ENCODE peak calls at places on chromosome 1, in nine cellular contexts. M, V, X, D, J, R, N, T and O are unnamed samples.

GRCh38 chr1:226964068-226964425 is 24.0 kb downstream of the COQ8A start:
- DNase-seq in M (no peak), V (no peak), X (no peak), D (no peak), J (no peak), R (no peak), N (no peak), T (no peak), O (no peak)

GRCh38 chr1:75543705-75544104 is 67.2 kb downstream of the SLC44A5 start:
- DNase-seq in M (no peak), V (no peak), X (no peak), D (no peak), J (no peak), R (no peak), N (no peak), T (no peak), O (no peak)

GRCh38 chr1:162951553-162952315 is 90.8 kb upstream of the CCDC190 start:
- DNase-seq in M (no peak), V (no peak), X (peak; percentile 53), D (peak; percentile 23), J (peak; percentile 23), R (peak; percentile 57), N (no peak), T (no peak), O (peak; percentile 12)

GRCh38 chr1:44693159-44693558 is 18.6 kb downstream of the ARMH1 start:
- DNase-seq in M (no peak), V (no peak), X (no peak), D (no peak), J (no peak), R (peak; percentile 37), N (no peak), T (no peak), O (no peak)

GRCh38 chr1:221813887-221814286 is 72.0 kb upstream of the DUSP10 start:
- DNase-seq in M (no peak), V (no peak), X (no peak), D (peak; percentile 17), J (no peak), R (no peak), N (no peak), T (no peak), O (no peak)

GRCh38 chr1:12434174-12434573 is 183.8 kb downstream of the DHRS3 start:
- DNase-seq in M (no peak), V (no peak), X (peak; percentile 76), D (peak; percentile 93), J (peak; percentile 72), R (peak; percentile 76), N (peak; percentile 72), T (peak; percentile 60), O (no peak)

GRCh38 chr1:228212415-228212965 is 4.6 kb downstream of the OBSCN start:
- DNase-seq in M (no peak), V (no peak), X (no peak), D (no peak), J (no peak), R (no peak), N (no peak), T (no peak), O (no peak)

GRCh38 chr1:162279099-162279498 is 97.6 kb downstream of the SPATA46 start:
- DNase-seq in M (no peak), V (no peak), X (no peak), D (peak; percentile 34), J (no peak), R (no peak), N (no peak), T (no peak), O (no peak)

GRCh38 chr1:234479866-234480265 is 887 bp upstream of the TARBP1 start:
- DNase-seq in M (no peak), V (no peak), X (no peak), D (no peak), J (no peak), R (no peak), N (no peak), T (no peak), O (no peak)

GRCh38 chr1:22776051-22776611 is 65.5 kb downstream of the EPHB2 start:
- DNase-seq in M (no peak), V (no peak), X (no peak), D (no peak), J (no peak), R (no peak), N (peak; percentile 41), T (no peak), O (no peak)

GRCh38 chr1:162997499-162998285 is 71.5 kb upstream of the RGS4 start:
- DNase-seq in M (no peak), V (no peak), X (no peak), D (peak; percentile 73), J (no peak), R (no peak), N (no peak), T (no peak), O (no peak)

GRCh38 chr1:220372451-220372850 is 100.2 kb upstream of the RAB3GAP2 start:
- DNase-seq in M (no peak), V (no peak), X (no peak), D (no peak), J (no peak), R (no peak), N (no peak), T (no peak), O (no peak)

GRCh38 chr1:220368352-220369265 is 96.4 kb upstream of the RAB3GAP2 start:
- DNase-seq in M (no peak), V (no peak), X (no peak), D (peak; percentile 25), J (peak; percentile 37), R (peak; percentile 48), N (no peak), T (no peak), O (no peak)

GRCh38 chr1:220369511-220369910 is 97.3 kb upstream of the RAB3GAP2 start:
- DNase-seq in M (no peak), V (no peak), X (no peak), D (no peak), J (no peak), R (no peak), N (no peak), T (no peak), O (no peak)

GRCh38 chr1:220370041-220370700 is 97.9 kb upstream of the RAB3GAP2 start:
- DNase-seq in M (no peak), V (no peak), X (no peak), D (peak; percentile 65), J (peak; percentile 37), R (no peak), N (peak; percentile 93), T (no peak), O (no peak)

GRCh38 chr1:220371324-220371723 is 99.1 kb upstream of the RAB3GAP2 start:
- DNase-seq in M (no peak), V (no peak), X (no peak), D (no peak), J (no peak), R (peak; percentile 24), N (no peak), T (no peak), O (no peak)
- TF ChIP-seq CTCF in M (no peak), V (no peak), X (no peak), D (no peak), J (no peak), R (no peak), N (no peak), T (no peak), O (peak; percentile 33)

GRCh38 chr1:61091455-61091854 is 9.1 kb downstream of the NFIA start:
- DNase-seq in M (no peak), V (no peak), X (no peak), D (no peak), J (no peak), R (no peak), N (no peak), T (no peak), O (no peak)

GRCh38 chr1:61095127-61095812 is 12.9 kb downstream of the NFIA start:
- DNase-seq in M (no peak), V (no peak), X (no peak), D (no peak), J (no peak), R (no peak), N (no peak), T (no peak), O (no peak)

GRCh38 chr1:61092643-61093042 is 10.3 kb downstream of the NFIA start:
- DNase-seq in M (no peak), V (no peak), X (no peak), D (no peak), J (no peak), R (no peak), N (no peak), T (no peak), O (no peak)

GRCh38 chr1:61094677-61095076 is 12.3 kb downstream of the NFIA start:
- DNase-seq in M (no peak), V (no peak), X (no peak), D (no peak), J (no peak), R (no peak), N (no peak), T (no peak), O (no peak)

GRCh38 chr1:61093525-61094137 is 11.3 kb downstream of the NFIA start:
- DNase-seq in M (no peak), V (no peak), X (no peak), D (no peak), J (peak; percentile 49), R (no peak), N (peak; percentile 55), T (no peak), O (no peak)
- H3K4me3 ChIP-seq in M (no peak overlapping the region), V (no peak overlapping the region), X (no peak overlapping the region), D (no peak overlapping the region), J (no peak overlapping the region), R (no peak overlapping the region), N (peak overlapping the region; percentile 1), T (no peak overlapping the region), O (no peak overlapping the region)

DNA sequence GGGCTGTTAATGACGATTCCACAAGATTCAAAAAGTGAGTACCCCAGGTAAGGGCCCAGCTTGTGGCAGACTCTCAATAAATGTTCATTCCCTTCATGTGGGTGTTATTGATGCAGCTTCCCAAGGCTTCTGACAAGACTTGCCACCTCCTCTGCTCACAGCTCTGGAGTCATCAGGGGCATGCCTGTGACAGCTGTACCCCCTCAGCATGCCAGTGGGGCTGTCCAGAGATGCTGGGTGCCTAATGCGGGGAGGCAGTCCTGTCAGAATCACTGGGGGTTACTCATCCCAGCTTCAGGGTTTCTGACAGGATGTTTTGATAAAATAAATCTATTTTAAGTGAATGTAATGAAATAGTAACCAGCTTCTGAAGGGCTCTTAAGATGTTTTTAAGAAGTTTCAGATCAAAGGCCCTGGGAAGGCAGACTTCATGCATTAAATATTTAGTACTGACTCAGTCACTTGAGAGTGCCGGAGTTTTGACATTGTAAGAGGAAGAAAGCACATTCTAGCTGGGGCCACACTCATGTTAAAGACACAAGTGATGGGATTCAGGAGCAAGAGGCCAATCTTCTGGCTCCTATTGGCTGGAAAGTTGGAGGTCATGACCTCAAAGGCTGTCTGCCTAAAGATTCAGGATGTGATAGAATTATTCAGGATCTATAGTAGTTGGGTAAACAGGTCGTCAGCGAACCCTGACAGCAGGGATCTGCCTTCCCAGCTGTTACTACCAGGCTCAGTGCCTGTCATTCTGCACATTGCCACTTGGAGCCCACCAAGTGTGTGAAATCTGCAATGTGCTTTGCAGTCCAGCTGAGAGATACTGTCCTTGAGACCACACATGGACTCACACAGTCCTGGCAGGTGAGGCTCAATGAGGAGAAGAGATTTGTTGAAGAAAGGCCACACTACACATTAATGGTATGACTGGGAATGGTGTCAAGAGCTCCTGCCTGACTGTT is 239.6 kb upstream of the BEND5 start:
- DNase-seq in M (no peak), V (no peak), X (no peak), D (no peak), J (no peak), R (no peak), N (no peak), T (no peak), O (no peak)
- TF ChIP-seq CTCF in M (no peak), V (no peak), X (no peak), D (no peak), J (no peak), R (no peak), N (peak; percentile 45), T (no peak), O (no peak)

GRCh38 chr1:6024376-6024775 is 21.3 kb upstream of the KCNAB2 start:
- DNase-seq in M (no peak), V (no peak), X (peak; percentile 89), D (no peak), J (no peak), R (peak; percentile 73), N (no peak), T (no peak), O (no peak)
- H3K4me3 ChIP-seq in M (no peak overlapping the region), V (no peak overlapping the region), X (peak overlapping the region; percentile 73), D (no peak overlapping the region), J (no peak overlapping the region), R (no peak overlapping the region), N (no peak overlapping the region), T (no peak overlapping the region), O (no peak overlapping the region)